ENCODE peak calls at places on chromosomes 16 and 17, in five cellular contexts. One of them, this sample, is unnamed.

GRCh38 chr16:87921236-87921773 is 15.0 kb downstream of the CA5A start:
- DNase-seq in GM12878: no peak
- DNase-seq in HCT116: peak; percentile 15
- DNase-seq in K562: peak; percentile 56
- DNase-seq in H1: no peak
- DNase-seq in this sample: no peak

GRCh38 chr17:81471804-81472456 is 40.7 kb downstream of the ACTG1 start:
- DNase-seq in GM12878: no peak
- DNase-seq in HCT116: peak; percentile 99
- DNase-seq in K562: peak; percentile 99
- DNase-seq in H1: no peak
- DNase-seq in this sample: peak; percentile 53

GRCh38 chr17:70767102-70767701 is 597.9 kb downstream of the KCNJ2 start:
- DNase-seq in GM12878: no peak
- DNase-seq in HCT116: peak; percentile 42
- DNase-seq in K562: no peak
- DNase-seq in H1: no peak
- DNase-seq in this sample: peak; percentile 54

GRCh38 chr16:50276801-50277560 is 10.6 kb downstream of the ADCY7 start:
- DNase-seq in GM12878: no peak
- DNase-seq in HCT116: no peak
- DNase-seq in K562: no peak
- DNase-seq in H1: no peak
- DNase-seq in this sample: no peak

GRCh38 chr16:57858635-57859034 is 56.3 kb upstream of the KIFC3 start:
- DNase-seq in GM12878: no peak
- DNase-seq in HCT116: no peak
- DNase-seq in K562: no peak
- DNase-seq in H1: no peak
- DNase-seq in this sample: no peak

GRCh38 chr17:7850970-7851437 is 3.9 kb upstream of the TMEM88 start:
- DNase-seq in GM12878: no peak
- DNase-seq in HCT116: no peak
- DNase-seq in K562: no peak
- DNase-seq in H1: no peak
- DNase-seq in this sample: no peak

GRCh38 chr16:79492036-79492435 is 108.5 kb downstream of the MAF start:
- DNase-seq in GM12878: no peak
- DNase-seq in HCT116: no peak
- DNase-seq in K562: no peak
- DNase-seq in H1: no peak
- DNase-seq in this sample: no peak

GRCh38 chr17:45299311-45299710 is 17.5 kb downstream of the MAP3K14 start:
- DNase-seq in GM12878: no peak
- DNase-seq in HCT116: no peak
- DNase-seq in K562: no peak
- DNase-seq in H1: no peak
- DNase-seq in this sample: no peak

GRCh38 chr16:72833491-72833890 is 214.4 kb downstream of the ZFHX3 start:
- DNase-seq in GM12878: no peak
- DNase-seq in HCT116: no peak
- DNase-seq in K562: no peak
- DNase-seq in H1: no peak
- DNase-seq in this sample: no peak

GRCh38 chr16:87391324-87391949 is 699 bp upstream of the MAP1LC3B start:
- DNase-seq in GM12878: no peak
- DNase-seq in HCT116: no peak
- DNase-seq in K562: no peak
- DNase-seq in H1: no peak
- DNase-seq in this sample: peak; percentile 62

GRCh38 chr16:10114411-10114810 is 67.8 kb downstream of the GRIN2A start:
- DNase-seq in GM12878: no peak
- DNase-seq in HCT116: no peak
- DNase-seq in K562: no peak
- DNase-seq in H1: no peak
- DNase-seq in this sample: no peak

GRCh38 chr17:49979748-49980479 is 10.9 kb downstream of the DLX4 start:
- DNase-seq in GM12878: no peak
- DNase-seq in HCT116: no peak
- DNase-seq in K562: no peak
- DNase-seq in H1: no peak
- DNase-seq in this sample: no peak

GRCh38 chr16:11118479-11118878 is 137.5 kb downstream of the SOCS1 start:
- DNase-seq in GM12878: no peak
- DNase-seq in HCT116: no peak
- DNase-seq in K562: no peak
- DNase-seq in H1: no peak
- DNase-seq in this sample: no peak

GRCh38 chr16:18839555-18839954 is 38.2 kb upstream of the ARL6IP1 start:
- DNase-seq in GM12878: no peak
- DNase-seq in HCT116: no peak
- DNase-seq in K562: no peak
- DNase-seq in H1: no peak
- DNase-seq in this sample: peak; percentile 80

GRCh38 chr17:58153046-58153445 is 4.9 kb downstream of the OR4D1 start:
- DNase-seq in GM12878: no peak
- DNase-seq in HCT116: no peak
- DNase-seq in K562: no peak
- DNase-seq in H1: no peak
- DNase-seq in this sample: no peak

GRCh38 chr16:67237396-67238277 is 9.6 kb downstream of the FHOD1 start:
- DNase-seq in GM12878: no peak
- DNase-seq in HCT116: no peak
- DNase-seq in K562: no peak
- DNase-seq in H1: no peak
- DNase-seq in this sample: no peak

GRCh38 chr16:67238278-67238575 is 9.1 kb downstream of the FHOD1 start:
- DNase-seq in GM12878: no peak
- DNase-seq in HCT116: no peak
- DNase-seq in K562: no peak
- DNase-seq in H1: no peak
- DNase-seq in this sample: no peak

GRCh38 chr16:67238806-67239470 is 8.3 kb downstream of the FHOD1 start:
- DNase-seq in GM12878: no peak
- DNase-seq in HCT116: no peak
- DNase-seq in K562: no peak
- DNase-seq in H1: no peak
- DNase-seq in this sample: no peak

GRCh38 chr16:67235816-67236547 is 9.1 kb downstream of the TMEM208 start:
- DNase-seq in GM12878: no peak
- DNase-seq in HCT116: no peak
- DNase-seq in K562: peak; percentile 23
- DNase-seq in H1: no peak
- DNase-seq in this sample: no peak

GRCh38 chr16:67236551-67237395 is 9.8 kb downstream of the TMEM208 start:
- DNase-seq in GM12878: no peak
- DNase-seq in HCT116: peak; percentile 69
- DNase-seq in K562: peak; percentile 98
- DNase-seq in H1: peak; percentile 77
- DNase-seq in this sample: peak; percentile 72
- TF ChIP-seq JUND in GM12878: no peak
- TF ChIP-seq JUND in HCT116: no peak
- TF ChIP-seq JUND in K562: no peak
- TF ChIP-seq JUND in H1: no peak
- TF ChIP-seq JUND in this sample: no peak

GRCh38 chr16:83040174-83040573 is 413.4 kb downstream of the CDH13 start:
- DNase-seq in GM12878: no peak
- DNase-seq in HCT116: no peak
- DNase-seq in K562: no peak
- DNase-seq in H1: no peak
- DNase-seq in this sample: no peak
- TF ChIP-seq JUND in GM12878: no peak
- TF ChIP-seq JUND in HCT116: no peak
- TF ChIP-seq JUND in K562: no peak
- TF ChIP-seq JUND in H1: no peak
- TF ChIP-seq JUND in this sample: no peak

GRCh38 chr16:46974352-46974751 is 878 bp upstream of the DNAJA2 start:
- DNase-seq in GM12878: peak; percentile 35
- DNase-seq in HCT116: no peak
- DNase-seq in K562: peak; percentile 35
- DNase-seq in H1: no peak
- DNase-seq in this sample: peak; percentile 20
- TF ChIP-seq JUND in GM12878: no peak
- TF ChIP-seq JUND in HCT116: no peak
- TF ChIP-seq JUND in K562: no peak
- TF ChIP-seq JUND in H1: no peak
- TF ChIP-seq JUND in this sample: no peak

DNA sequence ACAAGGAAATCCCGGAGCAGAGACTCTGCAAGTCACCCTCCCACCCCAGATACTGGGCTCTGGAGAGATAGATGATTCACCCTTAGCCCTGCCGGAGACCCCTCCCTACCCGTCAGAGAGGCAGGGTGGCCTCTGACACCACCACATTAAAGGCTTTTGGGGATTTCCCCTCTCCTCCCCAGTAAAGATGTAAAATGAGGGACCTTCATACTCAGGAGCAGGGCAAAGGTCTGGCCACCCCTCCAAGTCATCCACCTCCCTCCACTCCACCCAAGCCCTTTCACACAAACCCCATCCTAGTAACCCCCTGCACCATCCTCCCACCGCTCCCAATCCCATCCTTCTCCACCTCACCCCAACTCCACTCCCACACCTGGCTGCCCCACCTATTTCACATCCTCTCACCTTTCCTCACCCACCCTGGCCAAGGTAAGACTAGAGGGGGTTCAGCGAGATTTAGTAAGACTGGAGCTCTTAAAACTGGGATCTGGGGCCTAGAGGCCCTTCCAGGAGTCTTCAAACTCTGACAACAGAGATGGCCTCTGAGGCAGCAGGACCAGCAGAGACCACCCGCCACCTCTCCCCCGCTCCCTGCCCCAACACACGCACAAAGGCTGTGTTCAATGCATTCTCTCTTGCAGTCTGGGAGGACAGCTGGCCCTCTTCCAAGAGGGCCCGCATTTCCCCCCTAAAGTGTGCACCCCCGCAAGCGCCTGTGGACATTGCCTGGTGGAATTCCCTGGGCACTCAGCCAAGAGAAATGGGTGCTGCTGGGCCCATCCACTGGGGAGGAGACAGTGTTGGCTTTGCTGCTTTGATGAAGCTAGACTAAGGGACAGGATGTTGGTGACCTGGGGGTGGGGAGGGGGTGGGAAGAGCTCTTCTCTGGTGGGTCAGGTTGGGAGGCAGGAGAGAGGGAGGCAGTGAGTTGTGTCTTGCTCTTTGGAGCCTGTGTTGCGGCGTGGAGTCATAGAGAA is 1.1 kb downstream of the ABAT start:
- DNase-seq in GM12878: no peak
- DNase-seq in HCT116: no peak
- DNase-seq in K562: no peak
- DNase-seq in H1: no peak
- DNase-seq in this sample: no peak
- TF ChIP-seq JUND in GM12878: no peak
- TF ChIP-seq JUND in HCT116: no peak
- TF ChIP-seq JUND in K562: no peak
- TF ChIP-seq JUND in H1: no peak
- TF ChIP-seq JUND in this sample: no peak

GRCh38 chr17:42944211-42944610 is 20.0 kb downstream of the AARSD1 start:
- DNase-seq in GM12878: no peak
- DNase-seq in HCT116: no peak
- DNase-seq in K562: no peak
- DNase-seq in H1: no peak
- DNase-seq in this sample: no peak
- TF ChIP-seq JUND in GM12878: no peak
- TF ChIP-seq JUND in HCT116: no peak
- TF ChIP-seq JUND in K562: no peak
- TF ChIP-seq JUND in H1: no peak
- TF ChIP-seq JUND in this sample: no peak

GRCh38 chr17:4788159-4788806 is 481 bp upstream of the GLTPD2 start:
- DNase-seq in GM12878: no peak
- DNase-seq in HCT116: no peak
- DNase-seq in K562: no peak
- DNase-seq in H1: no peak
- DNase-seq in this sample: no peak

GRCh38 chr17:4790705-4791088 is 1.9 kb downstream of the GLTPD2 start:
- DNase-seq in GM12878: no peak
- DNase-seq in HCT116: no peak
- DNase-seq in K562: no peak
- DNase-seq in H1: no peak
- DNase-seq in this sample: no peak

GRCh38 chr17:4788807-4789700 is at the start of gene GLTPD2:
- DNase-seq in GM12878: no peak
- DNase-seq in HCT116: no peak
- DNase-seq in K562: no peak
- DNase-seq in H1: no peak
- DNase-seq in this sample: no peak

GRCh38 chr17:4789951-4790704 is 1.4 kb downstream of the GLTPD2 start:
- DNase-seq in GM12878: no peak
- DNase-seq in HCT116: peak; percentile 88
- DNase-seq in K562: peak; percentile 85
- DNase-seq in H1: no peak
- DNase-seq in this sample: peak; percentile 86

GRCh38 chr17:4789701-4789950 is 862 bp downstream of the GLTPD2 start:
- DNase-seq in GM12878: no peak
- DNase-seq in HCT116: peak; percentile 32
- DNase-seq in K562: no peak
- DNase-seq in H1: no peak
- DNase-seq in this sample: no peak
- TF ChIP-seq JUND in GM12878: no peak
- TF ChIP-seq JUND in HCT116: no peak
- TF ChIP-seq JUND in K562: no peak
- TF ChIP-seq JUND in H1: no peak
- TF ChIP-seq JUND in this sample: no peak

GRCh38 chr17:68719431-68719830 is 118.3 kb upstream of the FAM20A start:
- DNase-seq in GM12878: no peak
- DNase-seq in HCT116: no peak
- DNase-seq in K562: no peak
- DNase-seq in H1: no peak
- DNase-seq in this sample: no peak
- TF ChIP-seq JUND in GM12878: no peak
- TF ChIP-seq JUND in HCT116: no peak
- TF ChIP-seq JUND in K562: no peak
- TF ChIP-seq JUND in H1: no peak
- TF ChIP-seq JUND in this sample: no peak

This sample was measured in T47D.